ENCODE peak calls at places on chromosomes 3 and 15, in seven cellular contexts. R, N, J, X, M, H and W are unnamed samples.

GRCh38 chr3:139353920-139354556 is 10.2 kb downstream of the MRPS22 start:
- DNase-seq in J (peak), X (no peak), H (no peak), N (peak), R (no peak), M (no peak), W (no peak)

GRCh38 chr3:94431831-94432230 is 369.0 kb downstream of the NSUN3 start:
- DNase-seq in R (no peak), N (no peak), H (no peak), X (no peak), J (no peak), M (no peak), W (no peak)

GRCh38 chr3:25428003-25428861 is at the start of gene RARB:
- DNase-seq in M (peak), H (no peak), N (peak), X (peak), J (no peak), R (peak), W (peak)

GRCh38 chr3:188421151-188421821 is 267.3 kb downstream of the LPP start:
- DNase-seq in H (no peak), R (no peak), M (no peak), N (no peak), J (no peak), X (no peak), W (no peak)

GRCh38 chr15:93861413-93861812 is 369.9 kb upstream of the MCTP2 start:
- DNase-seq in J (no peak), R (no peak), H (no peak), X (no peak), M (no peak), N (no peak), W (no peak)

GRCh38 chr3:151300554-151300953 is 16.1 kb downstream of the GPR87 start:
- DNase-seq in H (no peak), N (no peak), J (no peak), R (no peak), X (no peak), M (peak), W (no peak)

GRCh38 chr15:84611631-84612030 is 10.8 kb downstream of the ZSCAN2 start:
- DNase-seq in H (no peak), X (no peak), N (no peak), M (no peak), R (no peak), J (no peak), W (no peak)

GRCh38 chr3:114104414-114104813 is 47.9 kb downstream of the QTRT2 start:
- DNase-seq in H (no peak), M (no peak), X (no peak), R (no peak), N (no peak), J (peak), W (no peak)

DNA sequence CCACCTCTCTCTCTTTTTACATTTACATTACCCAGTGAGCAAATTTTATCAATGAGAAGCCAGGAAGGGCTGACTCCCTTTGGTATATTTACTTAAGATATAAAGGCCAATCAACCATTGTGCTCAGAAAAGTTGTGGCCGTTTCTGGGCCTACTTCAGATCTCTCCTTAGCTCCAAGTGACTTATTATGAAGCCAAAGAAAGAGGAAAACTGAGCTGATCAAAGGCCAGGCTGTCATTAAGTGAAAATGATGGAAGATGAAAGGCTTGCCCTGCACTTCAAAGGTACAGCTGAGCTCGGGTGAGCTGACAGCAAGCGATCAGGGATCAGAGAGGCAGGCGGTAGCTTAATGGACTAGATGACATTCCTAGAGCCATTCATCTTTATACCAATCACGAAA is 24.8 kb downstream of the VGLL4 start:
- DNase-seq in M (no peak), R (no peak), H (no peak), J (no peak), N (no peak), X (no peak), W (no peak)
- TF ChIP-seq POLR2AphosphoS5 in M (no peak), R (no peak), H (no peak), J (no peak), N (no peak), X (no peak), W (no peak)

GRCh38 chr3:42501681-42502428 is 588 bp upstream of the VIPR1 start:
- DNase-seq in M (no peak), R (peak), H (no peak), N (no peak), J (no peak), X (peak), W (peak)

GRCh38 chr3:42503957-42504333 is 1.5 kb downstream of the VIPR1 start:
- DNase-seq in H (no peak), M (no peak), R (peak), X (peak), J (no peak), N (no peak), W (peak)

GRCh38 chr3:42504334-42505202 is 2.1 kb downstream of the VIPR1 start:
- DNase-seq in R (peak), X (peak), N (no peak), H (no peak), J (no peak), M (no peak), W (peak)

GRCh38 chr3:42502429-42503250 is at the start of gene VIPR1:
- DNase-seq in N (no peak), M (no peak), R (peak), H (no peak), X (peak), J (no peak), W (peak)

GRCh38 chr3:42503251-42503924 is 945 bp downstream of the VIPR1 start:
- DNase-seq in H (no peak), X (peak), N (no peak), R (peak), M (no peak), J (no peak), W (peak)
- H3K4me3 ChIP-seq in H (no peak), X (peak), N (no peak), R (peak), M (peak), J (no peak), W (no peak)

GRCh38 chr3:72698154-72698917 is 149.9 kb downstream of the SHQ1 start:
- DNase-seq in N (no peak), R (no peak), M (no peak), J (no peak), X (no peak), H (no peak), W (no peak)

GRCh38 chr3:72702390-72702789 is 145.9 kb downstream of the SHQ1 start:
- DNase-seq in N (no peak), H (no peak), J (no peak), M (no peak), X (no peak), R (no peak), W (no peak)

GRCh38 chr3:72700106-72700505 is 148.1 kb downstream of the SHQ1 start:
- DNase-seq in R (no peak), J (no peak), H (no peak), N (no peak), M (no peak), X (no peak), W (no peak)

GRCh38 chr3:72697717-72698116 is 150.5 kb downstream of the SHQ1 start:
- DNase-seq in J (no peak), N (no peak), R (no peak), X (no peak), M (no peak), H (no peak), W (no peak)

GRCh38 chr3:72699631-72700030 is 148.6 kb downstream of the SHQ1 start:
- DNase-seq in X (no peak), M (no peak), R (no peak), J (no peak), N (no peak), H (no peak), W (no peak)
- TF ChIP-seq POLR2AphosphoS5 in X (no peak), M (no peak), R (no peak), J (no peak), N (no peak), H (no peak), W (no peak)

GRCh38 chr3:56800373-56801150 is 1.2 kb downstream of the ARHGEF3 start:
- DNase-seq in M (no peak), R (no peak), J (no peak), N (no peak), H (no peak), X (peak), W (no peak)
- H3K4me3 ChIP-seq in M (peak), R (peak), J (peak), N (peak), H (peak), X (no peak), W (peak)

GRCh38 chr3:195117978-195118581 is 152.9 kb downstream of the XXYLT1 start:
- DNase-seq in X (peak), J (no peak), H (no peak), M (no peak), R (no peak), N (no peak), W (no peak)

GRCh38 chr3:195118671-195119070 is 152.3 kb downstream of the XXYLT1 start:
- DNase-seq in H (no peak), N (no peak), X (no peak), J (no peak), M (no peak), R (no peak), W (no peak)

GRCh38 chr3:195122261-195122660 is 148.7 kb downstream of the XXYLT1 start:
- DNase-seq in H (no peak), R (no peak), X (no peak), J (no peak), N (no peak), M (no peak), W (no peak)

GRCh38 chr3:195119461-195120198 is 151.3 kb downstream of the XXYLT1 start:
- DNase-seq in H (no peak), J (no peak), X (no peak), M (no peak), N (no peak), R (no peak), W (no peak)

DNA sequence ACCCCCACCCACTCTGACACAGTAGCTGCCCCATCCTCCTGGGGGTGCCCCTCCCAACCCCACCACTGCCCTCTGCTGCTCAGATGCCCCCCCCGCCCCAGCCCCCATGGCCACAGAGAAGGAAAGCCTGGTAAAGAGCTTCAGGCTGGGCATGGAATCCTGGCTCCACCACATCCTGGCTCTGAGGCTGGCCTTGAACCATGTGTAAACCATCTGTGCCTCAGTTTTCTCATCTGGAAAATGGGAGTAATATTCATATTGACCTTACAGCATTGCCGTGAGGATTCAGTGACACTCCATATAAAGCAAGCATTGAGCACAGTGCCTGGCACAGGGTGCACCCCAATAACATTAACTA is 150.8 kb downstream of the XXYLT1 start:
- DNase-seq in N (no peak), H (no peak), R (no peak), J (no peak), X (no peak), M (no peak), W (no peak)
- TF ChIP-seq POLR2AphosphoS5 in N (no peak), H (no peak), R (no peak), J (no peak), X (no peak), M (no peak), W (no peak)

GRCh38 chr15:62163847-62164499 is 1.1 kb downstream of the C2CD4B start:
- DNase-seq in J (no peak), H (no peak), M (no peak), R (no peak), X (peak), N (no peak), W (no peak)

GRCh38 chr15:62165029-62165792 is at the start of gene C2CD4B:
- DNase-seq in J (no peak), M (no peak), H (no peak), X (peak), R (no peak), N (no peak), W (no peak)

GRCh38 chr15:62164500-62165028 is 521 bp downstream of the C2CD4B start:
- DNase-seq in M (no peak), J (no peak), R (no peak), X (peak), N (no peak), H (no peak), W (no peak)

GRCh38 chr15:62165793-62166380 is 802 bp upstream of the C2CD4B start:
- DNase-seq in X (no peak), N (no peak), R (no peak), H (no peak), M (no peak), J (no peak), W (no peak)

GRCh38 chr15:62163397-62163796 is 1.7 kb downstream of the C2CD4B start:
- DNase-seq in R (no peak), J (no peak), M (no peak), H (no peak), N (no peak), X (no peak), W (no peak)
- H3K4me3 ChIP-seq in R (peak), J (no peak), M (peak), H (no peak), N (no peak), X (no peak), W (peak)

GRCh38 chr3:19139863-19140262 is 8.4 kb upstream of the KCNH8 start:
- DNase-seq in M (no peak), H (no peak), R (no peak), J (no peak), N (no peak), X (no peak), W (no peak)
- TF ChIP-seq POLR2AphosphoS5 in M (no peak), H (no peak), R (no peak), J (no peak), N (no peak), X (no peak), W (no peak)

GRCh38 chr3:99637381-99638111 is 848 bp upstream of the COL8A1 start:
- DNase-seq in R (no peak), N (no peak), J (peak), H (no peak), X (no peak), M (no peak), W (no peak)

GRCh38 chr3:99640214-99640851 is 1.9 kb downstream of the COL8A1 start:
- DNase-seq in H (no peak), X (no peak), J (no peak), R (no peak), N (no peak), M (no peak), W (no peak)

GRCh38 chr3:99639579-99639978 is 1.2 kb downstream of the COL8A1 start:
- DNase-seq in M (no peak), X (no peak), J (no peak), N (no peak), H (no peak), R (no peak), W (no peak)

GRCh38 chr3:99637041-99637380 is 1.4 kb upstream of the COL8A1 start:
- DNase-seq in N (no peak), J (peak), X (no peak), M (no peak), H (no peak), R (no peak), W (no peak)

GRCh38 chr3:99638244-99638948 is at the start of gene COL8A1:
- DNase-seq in H (no peak), R (peak), J (no peak), N (no peak), M (peak), X (peak), W (peak)
- H3K4me3 ChIP-seq in H (no peak), R (peak), J (peak), N (no peak), M (peak), X (peak), W (peak)

GRCh38 chr3:34180532-34180931 is 382.1 kb downstream of the PDCD6IP start:
- DNase-seq in H (no peak), N (no peak), R (no peak), X (no peak), M (no peak), J (no peak), W (no peak)

GRCh38 chr3:34174740-34175139 is 376.3 kb downstream of the PDCD6IP start:
- DNase-seq in X (no peak), M (no peak), H (no peak), J (no peak), R (no peak), N (no peak), W (no peak)

GRCh38 chr3:34175636-34176186 is 377.3 kb downstream of the PDCD6IP start:
- DNase-seq in N (no peak), X (no peak), J (no peak), R (no peak), H (no peak), M (no peak), W (no peak)

GRCh38 chr3:34178415-34178814 is 380.0 kb downstream of the PDCD6IP start:
- DNase-seq in M (no peak), X (no peak), N (no peak), H (no peak), R (no peak), J (no peak), W (no peak)

DNA sequence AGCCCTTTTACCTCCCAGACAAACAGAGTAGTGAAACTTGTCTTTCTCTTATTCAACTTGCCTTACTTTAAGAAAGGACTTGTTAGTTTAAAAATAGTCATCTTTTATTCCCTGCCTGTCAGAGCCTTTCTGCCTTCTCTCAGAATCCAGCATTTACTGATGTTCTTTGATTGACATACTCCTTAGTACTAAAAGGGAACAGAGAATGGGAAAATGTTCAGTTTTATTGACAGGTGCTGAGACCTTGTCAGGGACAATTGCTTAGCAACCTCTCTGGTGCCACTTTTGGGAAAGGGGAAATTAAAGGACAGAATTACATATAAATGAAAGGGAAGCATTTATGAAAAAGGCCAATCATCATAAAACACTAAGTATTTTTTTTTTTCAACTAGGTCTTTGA is 378.3 kb downstream of the PDCD6IP start:
- DNase-seq in J (no peak), H (no peak), R (no peak), M (no peak), X (no peak), N (no peak), W (no peak)
- TF ChIP-seq POLR2AphosphoS5 in J (no peak), H (no peak), R (no peak), M (no peak), X (no peak), N (no peak), W (no peak)

DNA sequence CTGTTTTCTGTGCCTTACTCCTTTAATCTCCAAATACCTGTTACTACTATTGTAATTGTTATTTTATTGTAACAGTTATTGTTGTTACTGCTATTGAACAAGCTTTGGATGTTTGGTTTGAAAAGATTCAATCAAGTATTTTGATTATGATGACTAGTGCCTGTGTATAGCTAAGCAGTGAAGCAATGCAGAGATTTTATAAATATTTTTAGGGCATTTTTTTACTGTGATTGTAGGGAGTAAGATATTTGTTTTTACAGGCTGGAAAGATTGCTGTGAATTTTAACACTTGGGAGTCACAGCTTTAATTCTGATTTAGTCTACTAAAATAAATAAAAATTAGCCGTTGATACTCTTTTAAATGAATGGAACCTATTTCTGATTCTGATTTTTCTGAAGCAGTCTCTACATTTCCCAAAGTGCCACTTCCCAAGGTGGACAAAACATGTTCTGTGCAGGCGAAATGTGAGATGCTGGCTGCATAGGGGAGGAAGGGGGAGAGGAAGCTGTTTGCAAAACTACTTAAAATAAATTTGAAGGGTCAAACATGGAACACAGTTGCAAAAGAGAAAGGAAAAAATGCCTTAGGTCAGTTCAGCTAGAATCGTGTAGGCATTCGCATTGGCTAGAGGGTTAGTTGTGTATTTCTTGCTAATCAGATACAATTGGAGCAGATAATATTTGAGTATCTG is 25.6 kb downstream of the EEFSEC start:
- DNase-seq in X (no peak), N (no peak), M (peak), J (no peak), R (no peak), H (no peak), W (no peak)
- H3K4me3 ChIP-seq in X (no peak), N (no peak), M (peak), J (no peak), R (no peak), H (no peak), W (no peak)